ENCODE peak calls at places on chromosome 13, in five cellular contexts. D is neural progenitor cell, V is neural crest cell, Z is heart right ventricle, N is tibial artery. A is an unnamed sample.

GRCh38 chr13:37597477-37597876 is 1.1 kb downstream of the POSTN start:
- DNase-seq in D (no peak), V (no peak), Z (no peak), N (no peak), A (no peak)

GRCh38 chr13:101521371-101521770 is 68.9 kb downstream of the ITGBL1 start:
- DNase-seq in D (no peak), V (no peak), Z (no peak), N (no peak), A (no peak)

GRCh38 chr13:101341464-101341863 is 74.8 kb downstream of the NALCN start:
- DNase-seq in D (no peak), V (no peak), Z (no peak), N (no peak), A (no peak)

GRCh38 chr13:110000534-110001345 is 214.4 kb upstream of the IRS2 start:
- DNase-seq in D (no peak), V (no peak), Z (no peak), N (no peak), A (no peak)

GRCh38 chr13:104648291-104648690 is 1582.1 kb upstream of the SLC10A2 start:
- DNase-seq in D (no peak), V (no peak), Z (no peak), N (no peak), A (no peak)

GRCh38 chr13:46296920-46297319 is 85.2 kb downstream of the LRRC63 start:
- DNase-seq in D (no peak), V (no peak), Z (no peak), N (no peak), A (no peak)

GRCh38 chr13:34523401-34523800 is 418.7 kb upstream of the NBEA start:
- DNase-seq in D (no peak), V (no peak), Z (no peak), N (no peak), A (no peak)

GRCh38 chr13:64305246-64305645 is 2889.6 kb upstream of the PCDH20 start:
- DNase-seq in D (no peak), V (no peak), Z (no peak), N (no peak), A (no peak)

GRCh38 chr13:98827449-98827848 is 75.0 kb upstream of the SLC15A1 start:
- DNase-seq in D (peak), V (no peak), Z (no peak), N (no peak), A (no peak)

GRCh38 chr13:59103004-59103768 is 1060.5 kb downstream of the DIAPH3 start:
- DNase-seq in D (no peak), V (no peak), Z (no peak), N (no peak), A (no peak)

GRCh38 chr13:48585456-48585840 is 52.6 kb upstream of the RCBTB2 start:
- DNase-seq in D (peak), V (peak), Z (peak), N (no peak), A (no peak)

GRCh38 chr13:49629947-49630346 is 1.6 kb downstream of the ARL11 start:
- DNase-seq in D (no peak), V (no peak), Z (no peak), N (no peak), A (no peak)

GRCh38 chr13:23928985-23929384 is 31.7 kb upstream of the C1QTNF9B start:
- DNase-seq in D (no peak), V (no peak), Z (no peak), N (no peak), A (no peak)

GRCh38 chr13:65990684-65991083 is 1239.5 kb downstream of the PCDH9 start:
- DNase-seq in D (no peak), V (no peak), Z (no peak), N (no peak), A (no peak)

GRCh38 chr13:45512148-45512498 is 47.4 kb downstream of the COG3 start:
- DNase-seq in D (no peak), V (no peak), Z (no peak), N (no peak), A (no peak)

GRCh38 chr13:44171861-44172260 is 201.8 kb upstream of the SERP2 start:
- DNase-seq in D (no peak), V (no peak), Z (no peak), N (no peak), A (no peak)

GRCh38 chr13:86714495-86714894 is 915.3 kb upstream of the SLITRK6 start:
- DNase-seq in D (no peak), V (no peak), Z (no peak), N (no peak), A (no peak)
- TF ChIP-seq CTCF in D (no peak), V (no peak), Z (no peak), N (no peak), A (no peak)

DNA sequence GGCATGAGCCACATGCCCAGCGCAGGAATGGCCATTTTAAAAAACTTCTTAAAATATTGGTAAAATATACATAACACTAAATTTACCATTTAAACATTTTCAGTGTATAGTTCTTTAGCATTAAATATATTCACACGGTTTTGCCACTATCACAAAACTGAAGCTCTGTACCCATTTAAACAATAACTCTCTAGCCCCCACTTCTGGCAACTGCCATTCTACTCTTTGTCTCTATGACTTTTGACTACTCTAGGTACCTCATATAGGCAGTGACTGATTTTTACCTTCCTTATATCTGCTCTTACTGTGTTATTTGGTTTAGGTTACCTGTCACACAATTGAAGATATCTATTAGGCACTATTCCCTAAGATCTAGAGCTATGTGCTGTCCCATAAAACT is 2.3 kb upstream of the KBTBD7 start:
- DNase-seq in D (no peak), V (no peak), Z (no peak), N (no peak), A (no peak)
- TF ChIP-seq CTCF in D (peak), V (peak), Z (no peak), N (no peak), A (peak)

DNA sequence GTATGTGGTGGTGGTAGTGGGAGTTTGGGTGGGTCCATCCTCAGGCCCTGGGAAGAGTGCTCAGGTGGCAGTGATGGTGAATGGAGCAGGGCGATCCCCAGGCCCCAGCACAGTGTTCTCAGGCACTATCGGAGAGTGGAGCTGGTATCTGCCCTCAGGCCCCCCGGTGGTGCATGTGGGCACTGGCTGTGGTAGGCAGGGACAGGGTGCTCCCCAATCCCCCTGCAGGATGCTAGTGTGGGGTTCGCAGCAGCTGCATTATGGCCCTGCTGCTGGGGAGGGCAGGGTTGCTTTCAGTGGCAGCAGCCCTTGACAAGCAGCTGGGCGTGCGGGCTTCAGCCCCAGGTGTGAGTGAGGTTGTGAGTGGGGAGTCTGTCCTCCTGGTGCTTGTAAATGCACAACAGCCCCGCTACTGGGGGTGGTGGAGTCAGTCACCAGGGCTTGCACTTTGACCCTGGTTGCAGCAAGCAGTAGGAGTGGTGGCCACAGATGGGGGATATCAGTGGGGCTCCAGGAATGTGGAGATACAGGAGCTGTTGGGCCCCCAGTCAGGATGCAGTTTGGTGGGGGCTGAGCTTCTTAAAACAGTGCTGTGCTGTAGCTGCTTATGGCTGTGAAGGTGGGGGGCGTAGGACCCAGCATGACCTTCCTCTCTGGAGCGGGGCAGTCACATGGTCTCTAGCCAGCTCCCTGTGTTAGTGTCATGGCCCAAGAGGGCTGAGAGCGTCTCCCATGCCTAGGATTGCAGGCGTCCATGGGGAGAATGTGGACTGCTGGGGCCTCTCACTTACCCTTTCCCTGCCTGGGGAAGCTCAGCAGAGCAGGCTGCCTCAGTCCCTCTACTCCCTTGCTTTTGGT is 38.7 kb upstream of the ARHGEF7 start:
- DNase-seq in D (no peak), V (no peak), Z (no peak), N (no peak), A (no peak)
- TF ChIP-seq CTCF in D (peak), V (no peak), Z (no peak), N (no peak), A (no peak)

DNA sequence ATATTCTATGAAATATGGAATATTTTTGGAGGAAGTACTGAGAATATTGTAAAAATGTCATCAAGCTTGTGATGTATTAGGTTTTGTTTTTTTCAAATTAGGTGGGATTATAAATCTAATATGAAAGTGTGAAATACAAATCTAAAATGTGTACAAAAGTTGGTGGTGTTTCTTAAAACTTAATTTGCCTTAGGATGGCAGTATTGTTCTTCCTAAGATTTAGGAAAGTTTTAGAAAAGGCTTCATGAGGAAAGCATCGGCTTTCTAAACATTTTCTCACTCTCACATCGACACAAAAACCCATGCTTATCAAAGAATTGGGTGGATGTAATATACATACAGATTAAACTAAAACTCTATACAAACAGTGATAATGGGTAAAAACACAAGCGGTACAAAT is 972.0 kb upstream of the PCDH20 start:
- DNase-seq in D (peak), V (no peak), Z (no peak), N (no peak), A (no peak)
- TF ChIP-seq CTCF in D (peak), V (peak), Z (no peak), N (no peak), A (peak)

DNA sequence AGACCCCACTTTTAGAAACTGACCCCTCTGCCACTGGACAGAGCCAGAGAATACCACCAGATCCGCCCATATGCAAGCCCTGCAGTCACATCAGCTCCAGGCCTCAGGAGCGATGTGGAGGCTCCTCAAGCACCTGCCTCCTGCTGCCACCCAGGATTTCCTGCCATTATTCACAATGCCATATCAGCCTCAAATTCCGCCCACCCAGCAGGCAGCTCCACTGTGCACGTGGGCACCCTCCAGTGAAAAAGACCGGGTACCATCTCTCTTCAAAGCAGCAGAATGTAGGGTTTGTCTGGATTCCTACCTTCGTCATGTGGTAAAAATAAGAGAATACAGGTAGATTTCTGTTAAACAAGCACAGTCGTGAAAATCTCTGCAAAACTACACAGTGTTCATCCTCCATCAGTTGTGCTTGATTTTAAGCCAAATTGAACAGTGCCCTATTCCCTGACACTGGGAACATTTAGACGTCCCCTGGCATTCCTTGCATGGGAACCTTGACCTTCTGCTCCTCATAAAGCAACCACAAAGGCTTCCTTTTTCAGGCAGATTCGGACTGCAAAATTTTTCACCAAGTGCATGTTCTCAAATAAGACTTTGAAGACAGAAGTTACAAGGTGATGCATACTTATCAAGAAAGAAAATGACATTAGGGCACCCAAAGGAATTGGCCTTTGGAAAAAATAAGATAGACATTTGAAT is 56.4 kb downstream of the FAM124A start:
- DNase-seq in D (no peak), V (no peak), Z (no peak), N (no peak), A (no peak)
- TF ChIP-seq CTCF in D (no peak), V (no peak), Z (no peak), N (no peak), A (no peak)

GRCh38 chr13:112366907-112367646 is 9.1 kb upstream of the SPACA7 start:
- DNase-seq in D (no peak), V (no peak), Z (no peak), N (no peak), A (no peak)
- TF ChIP-seq CTCF in D (no peak), V (no peak), Z (no peak), N (no peak), A (no peak)

GRCh38 chr13:75399879-75400217 is 82.1 kb downstream of the TBC1D4 start:
- DNase-seq in D (no peak), V (no peak), Z (no peak), N (no peak), A (no peak)

GRCh38 chr13:75400775-75401174 is 81.2 kb downstream of the TBC1D4 start:
- DNase-seq in D (no peak), V (no peak), Z (no peak), N (no peak), A (no peak)

GRCh38 chr13:75399168-75399878 is 82.6 kb downstream of the TBC1D4 start:
- DNase-seq in D (no peak), V (no peak), Z (no peak), N (no peak), A (no peak)

GRCh38 chr13:75395901-75396300 is 86.1 kb downstream of the TBC1D4 start:
- DNase-seq in D (no peak), V (no peak), Z (no peak), N (no peak), A (no peak)

GRCh38 chr13:75398072-75398471 is 83.9 kb downstream of the TBC1D4 start:
- DNase-seq in D (no peak), V (no peak), Z (no peak), N (no peak), A (no peak)
- TF ChIP-seq CTCF in D (no peak), V (no peak), Z (no peak), N (no peak), A (no peak)

GRCh38 chr13:77918391-77919261 is at the start of gene EDNRB:
- DNase-seq in D (peak), V (peak), Z (peak), N (no peak), A (no peak)
- TF ChIP-seq CTCF in D (peak), V (no peak), Z (no peak), N (no peak), A (no peak)

DNA sequence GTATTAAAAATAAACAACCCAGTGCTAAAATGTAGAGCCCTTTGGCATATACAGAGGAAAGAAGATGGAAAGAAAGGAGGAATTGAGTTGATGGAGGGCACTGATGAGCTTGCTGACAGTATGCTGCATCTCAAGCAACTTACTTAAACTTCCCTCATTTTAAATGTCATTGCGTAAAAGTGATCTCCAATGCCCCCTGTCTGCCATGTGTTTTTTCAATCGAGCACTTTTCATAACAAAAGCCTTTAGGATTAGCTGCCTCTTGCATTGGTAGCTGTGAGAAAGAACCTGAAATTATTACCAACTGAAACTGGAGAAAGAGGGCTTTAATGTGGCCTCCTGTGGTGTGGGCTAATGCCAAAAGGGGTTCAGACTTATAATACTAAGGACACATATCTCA is 541.6 kb downstream of the SUCLA2 start:
- DNase-seq in D (peak), V (no peak), Z (no peak), N (no peak), A (no peak)
- TF ChIP-seq CTCF in D (peak), V (peak), Z (no peak), N (peak), A (no peak)